ENCODE peak calls at places on chromosomes 16 and 17, in five cellular contexts. F is NCI-H2171, J is HL-60, Y is GDM1, C is neural crest cell. Z is an unnamed sample.

GRCh38 chr16:89491238-89491869 is 993 bp upstream of the ANKRD11 start:
- DNase-seq in F (no peak), J (no peak), Y (no peak), C (no peak), Z (no peak)

GRCh38 chr16:71358464-71359031 is at the start of gene CALB2:
- DNase-seq in F (peak; percentile 48), J (peak; percentile 11), Y (peak; percentile 4), C (peak; percentile 78), Z (no peak)

GRCh38 chr17:4788159-4788806 is 481 bp upstream of the GLTPD2 start:
- DNase-seq in F (no peak), J (no peak), Y (no peak), C (no peak), Z (no peak)

GRCh38 chr17:2215616-2216364 is 87.8 kb downstream of the SMG6 start:
- DNase-seq in F (no peak), J (no peak), Y (peak; percentile 67), C (no peak), Z (no peak)

GRCh38 chr16:74725641-74726040 is 25.0 kb upstream of the MLKL start:
- DNase-seq in F (no peak), J (no peak), Y (no peak), C (no peak), Z (no peak)

GRCh38 chr17:49759203-49759602 is 4.7 kb downstream of the FAM117A start:
- DNase-seq in F (no peak), J (no peak), Y (no peak), C (no peak), Z (no peak)

GRCh38 chr17:79803421-79803996 is 6.6 kb upstream of the CBX8 start:
- DNase-seq in F (no peak), J (no peak), Y (no peak), C (no peak), Z (no peak)

GRCh38 chr17:59504821-59505220 is 60.6 kb upstream of the DHX40 start:
- DNase-seq in F (no peak), J (no peak), Y (no peak), C (no peak), Z (no peak)

GRCh38 chr17:49962599-49963276 is 6.3 kb upstream of the DLX4 start:
- DNase-seq in F (no peak), J (no peak), Y (no peak), C (no peak), Z (no peak)

GRCh38 chr17:78979780-78980623 is at the start of gene LGALS3BP:
- DNase-seq in F (peak; percentile 58), J (no peak), Y (no peak), C (no peak), Z (peak; percentile 83)

GRCh38 chr17:76314392-76315227 is 6.5 kb upstream of the QRICH2 start:
- DNase-seq in F (no peak), J (no peak), Y (no peak), C (no peak), Z (no peak)

GRCh38 chr17:10247806-10248334 is 49.5 kb upstream of the GAS7 start:
- DNase-seq in F (no peak), J (no peak), Y (no peak), C (no peak), Z (no peak)

GRCh38 chr17:42346473-42346872 is 41.8 kb downstream of the STAT3 start:
- DNase-seq in F (no peak), J (no peak), Y (no peak), C (no peak), Z (no peak)

GRCh38 chr16:78503501-78504110 is 404.2 kb downstream of the WWOX start:
- DNase-seq in F (no peak), J (peak; percentile 41), Y (no peak), C (peak; percentile 55), Z (no peak)

GRCh38 chr16:81140930-81141780 is 45.0 kb upstream of the GCSH start:
- DNase-seq in F (no peak), J (no peak), Y (no peak), C (no peak), Z (no peak)

GRCh38 chr17:47847341-47848197 is 3.4 kb downstream of the SP6 start:
- DNase-seq in F (no peak), J (no peak), Y (no peak), C (no peak), Z (no peak)

GRCh38 chr17:59238904-59239303 is 18.6 kb downstream of the GDPD1 start:
- DNase-seq in F (no peak), J (no peak), Y (no peak), C (no peak), Z (no peak)

GRCh38 chr16:74160759-74161158 is 135.9 kb upstream of the PSMD7 start:
- DNase-seq in F (no peak), J (no peak), Y (no peak), C (no peak), Z (no peak)

GRCh38 chr17:77233635-77234334 is 93.0 kb downstream of the SEC14L1 start:
- DNase-seq in F (no peak), J (no peak), Y (no peak), C (no peak), Z (no peak)

GRCh38 chr16:66521951-66522771 is 27.8 kb downstream of the TK2 start:
- DNase-seq in F (no peak), J (peak; percentile 98), Y (peak; percentile 74), C (no peak), Z (peak; percentile 83)

GRCh38 chr17:35889818-35890773 is 9.9 kb upstream of the CCL5 start:
- DNase-seq in F (peak; percentile 90), J (no peak), Y (no peak), C (no peak), Z (no peak)

GRCh38 chr17:4940625-4941021 is 555 bp downstream of the RNF167 start:
- DNase-seq in F (no peak), J (no peak), Y (peak; percentile 14), C (no peak), Z (no peak)

GRCh38 chr16:4212934-4213296 is 29.0 kb downstream of the SRL start:
- DNase-seq in F (no peak), J (no peak), Y (no peak), C (no peak), Z (no peak)

GRCh38 chr17:40903129-40903847 is 18.2 kb upstream of the KRT20 start:
- DNase-seq in F (no peak), J (peak; percentile 18), Y (no peak), C (no peak), Z (no peak)

GRCh38 chr17:75338335-75338734 is 49.1 kb upstream of the SLC25A19 start:
- DNase-seq in F (no peak), J (peak; percentile 72), Y (peak; percentile 39), C (no peak), Z (no peak)

GRCh38 chr16:10751291-10751697 is 7.7 kb downstream of the NUBP1 start:
- DNase-seq in F (no peak), J (no peak), Y (no peak), C (no peak), Z (no peak)

GRCh38 chr17:73415782-73416181 is 104.0 kb upstream of the CDC42EP4 start:
- DNase-seq in F (no peak), J (no peak), Y (no peak), C (no peak), Z (no peak)

GRCh38 chr17:35373984-35374765 is 754 bp upstream of the SLFN11 start:
- DNase-seq in F (no peak), J (no peak), Y (no peak), C (peak; percentile 16), Z (no peak)

GRCh38 chr16:52613508-52613907 is 66.6 kb upstream of the TOX3 start:
- DNase-seq in F (no peak), J (no peak), Y (no peak), C (no peak), Z (no peak)

GRCh38 chr16:10584956-10585561 is 4.7 kb upstream of the EMP2 start:
- DNase-seq in F (no peak), J (no peak), Y (no peak), C (no peak), Z (no peak)

GRCh38 chr16:79334127-79334526 is 266.4 kb downstream of the MAF start:
- DNase-seq in F (no peak), J (no peak), Y (no peak), C (peak; percentile 18), Z (no peak)

GRCh38 chr17:51537996-51538550 is 277.7 kb downstream of the UTP18 start:
- DNase-seq in F (no peak), J (no peak), Y (no peak), C (no peak), Z (no peak)

GRCh38 chr17:82317394-82318168 is at the start of gene CD7:
- DNase-seq in F (no peak), J (no peak), Y (peak; percentile 16), C (no peak), Z (no peak)

GRCh38 chr16:85697441-85697840 is 8.7 kb upstream of the GINS2 start:
- DNase-seq in F (no peak), J (no peak), Y (no peak), C (no peak), Z (no peak)

Z was measured in SW 1271.